ENCODE peak calls at places on chromosome 12, in ten cellular contexts. V is LoVo; B is choroid plexus epithelial cell; U is BE2C; W is mucosa of gallbladder; K is hypothalamus; E is stimulated activated CD4-positive, alpha-beta T cell treated with anti-CD3 and anti-CD28 coated beads, Interleukin-2, amount 100 ng/mL, for 48 hours; F is activated T-cell treated with anti-CD3 and anti-CD28 coated beads for 4 hours; Q is LNCaP clone FGC; G is upper lobe of right lung. O is an unnamed sample.

GRCh38 chr12:103632554-103633216 is 45.6 kb downstream of the STAB2 start:
- DNase-seq in E (peak), B (peak), U (peak), K (no peak), G (peak), F (no peak), W (peak), V (peak), Q (no peak), O (no peak)

GRCh38 chr12:52126050-52126604 is 46.6 kb downstream of the SMIM41 start:
- DNase-seq in Q (no peak), V (no peak), F (no peak), W (no peak), U (peak), B (no peak), E (no peak), K (no peak), G (peak), O (no peak)

GRCh38 chr12:79643821-79644220 is 46.9 kb downstream of the PAWR start:
- DNase-seq in Q (peak), U (no peak), W (no peak), B (no peak), K (no peak), G (no peak), E (no peak), F (no peak), V (no peak), O (no peak)

GRCh38 chr12:107951024-107951423 is 176.5 kb downstream of the ASCL4 start:
- DNase-seq in W (no peak), G (no peak), E (no peak), V (no peak), F (no peak), Q (no peak), B (no peak), K (no peak), U (no peak), O (no peak)

GRCh38 chr12:89779090-89779489 is 70.5 kb upstream of the ATP2B1 start:
- DNase-seq in W (no peak), F (no peak), B (no peak), V (peak), G (no peak), Q (peak), U (no peak), E (no peak), K (no peak), O (no peak)

GRCh38 chr12:68953536-68953935 is 20.6 kb upstream of the CPM start:
- DNase-seq in B (no peak), F (no peak), Q (peak), U (no peak), K (no peak), E (no peak), V (no peak), W (no peak), G (no peak), O (no peak)

GRCh38 chr12:43758247-43758727 is 303 bp downstream of the PUS7L start:
- DNase-seq in B (peak), G (peak), F (peak), V (peak), W (peak), U (peak), K (no peak), Q (peak), E (peak), O (peak)

GRCh38 chr12:104976703-104977102 is 9.4 kb upstream of the NOPCHAP1 start:
- DNase-seq in W (no peak), Q (no peak), U (no peak), B (no peak), G (no peak), K (no peak), F (no peak), V (no peak), E (no peak), O (no peak)

GRCh38 chr12:4562034-4562657 is at the start of gene DYRK4:
- DNase-seq in W (peak), B (peak), F (no peak), K (peak), Q (no peak), V (peak), E (no peak), U (peak), G (peak), O (peak)

GRCh38 chr12:1919284-1919683 is 832 bp upstream of the CACNA2D4 start:
- DNase-seq in K (no peak), F (no peak), V (no peak), Q (no peak), G (no peak), E (no peak), W (no peak), B (peak), U (no peak), O (no peak)

GRCh38 chr12:112309797-112310196 is 72.4 kb downstream of the HECTD4 start:
- DNase-seq in U (no peak), G (no peak), E (no peak), Q (no peak), V (no peak), K (no peak), B (peak), W (no peak), F (no peak), O (no peak)

GRCh38 chr12:72315858-72316257 is 43.7 kb downstream of the TRHDE start:
- DNase-seq in V (no peak), W (no peak), K (no peak), G (no peak), E (no peak), U (no peak), F (no peak), Q (no peak), B (no peak), O (no peak)

GRCh38 chr12:42027537-42027936 is 117.1 kb downstream of the GXYLT1 start:
- DNase-seq in U (no peak), G (no peak), Q (no peak), E (no peak), F (no peak), B (no peak), W (peak), V (no peak), K (no peak), O (no peak)

GRCh38 chr12:3295648-3296408 is 195.2 kb upstream of the PRMT8 start:
- DNase-seq in K (no peak), B (peak), F (no peak), E (no peak), W (no peak), G (no peak), U (no peak), Q (no peak), V (no peak), O (no peak)

GRCh38 chr12:50166776-50167025 is 468 bp downstream of the CERS5 start:
- DNase-seq in K (no peak), U (peak), W (peak), E (peak), V (no peak), Q (no peak), G (no peak), F (peak), B (no peak), O (peak)

GRCh38 chr12:53068811-53069585 is 10.2 kb downstream of the SPRYD3 start:
- DNase-seq in G (peak), F (no peak), K (no peak), V (no peak), Q (no peak), E (no peak), W (no peak), B (peak), U (no peak), O (no peak)

GRCh38 chr12:14239350-14239934 is 126.0 kb upstream of the ATF7IP start:
- DNase-seq in G (no peak), E (peak), Q (no peak), W (peak), V (peak), F (no peak), K (no peak), B (peak), U (peak), O (no peak)

GRCh38 chr12:26434299-26434915 is 239.0 kb downstream of the SSPN start:
- DNase-seq in B (peak), F (no peak), V (peak), G (no peak), U (peak), Q (peak), W (peak), E (no peak), K (no peak), O (peak)

GRCh38 chr12:71045781-71046180 is 112.0 kb downstream of the TSPAN8 start:
- DNase-seq in Q (no peak), W (no peak), E (no peak), K (no peak), U (no peak), V (peak), G (no peak), B (peak), F (no peak), O (no peak)